ENCODE peak calls at places on chromosomes 11 and 22, in six cellular contexts. One of them, this sample, is unnamed.

GRCh38 chr11:44268807-44269080 is 41.2 kb downstream of the ALX4 start:
- DNase-seq in activated T-cell treated with anti-CD3 and anti-CD28 coated beads for 1 hour: no peak
- DNase-seq in T-helper 9 cell: no peak
- DNase-seq in EH: no peak
- DNase-seq in GM18507: no peak
- DNase-seq in GM19239: no peak
- DNase-seq in this sample: no peak

GRCh38 chr11:15884792-15885540 is 471.4 kb downstream of the SOX6 start:
- DNase-seq in activated T-cell treated with anti-CD3 and anti-CD28 coated beads for 1 hour: no peak
- DNase-seq in T-helper 9 cell: no peak
- DNase-seq in EH: no peak
- DNase-seq in GM18507: no peak
- DNase-seq in GM19239: no peak
- DNase-seq in this sample: no peak

GRCh38 chr11:9313648-9314290 is 624 bp downstream of the TMEM41B start:
- DNase-seq in activated T-cell treated with anti-CD3 and anti-CD28 coated beads for 1 hour: peak
- DNase-seq in T-helper 9 cell: peak
- DNase-seq in EH: peak
- DNase-seq in GM18507: no peak
- DNase-seq in GM19239: peak
- DNase-seq in this sample: peak

GRCh38 chr11:76841923-76842452 is 18.7 kb upstream of the ACER3 start:
- DNase-seq in activated T-cell treated with anti-CD3 and anti-CD28 coated beads for 1 hour: no peak
- DNase-seq in T-helper 9 cell: no peak
- DNase-seq in EH: no peak
- DNase-seq in GM18507: no peak
- DNase-seq in GM19239: no peak
- DNase-seq in this sample: no peak

GRCh38 chr11:119685073-119685746 is 43.8 kb downstream of the NECTIN1 start:
- DNase-seq in activated T-cell treated with anti-CD3 and anti-CD28 coated beads for 1 hour: no peak
- DNase-seq in T-helper 9 cell: no peak
- DNase-seq in EH: no peak
- DNase-seq in GM18507: no peak
- DNase-seq in GM19239: no peak
- DNase-seq in this sample: no peak

GRCh38 chr11:74019860-74020259 is 11.0 kb upstream of the UCP3 start:
- DNase-seq in activated T-cell treated with anti-CD3 and anti-CD28 coated beads for 1 hour: no peak
- DNase-seq in T-helper 9 cell: no peak
- DNase-seq in EH: no peak
- DNase-seq in GM18507: no peak
- DNase-seq in GM19239: no peak
- DNase-seq in this sample: peak

GRCh38 chr22:44547371-44547770 is 49.3 kb upstream of the RTL6 start:
- DNase-seq in activated T-cell treated with anti-CD3 and anti-CD28 coated beads for 1 hour: no peak
- DNase-seq in T-helper 9 cell: no peak
- DNase-seq in EH: no peak
- DNase-seq in GM18507: no peak
- DNase-seq in GM19239: no peak
- DNase-seq in this sample: no peak

GRCh38 chr11:120399312-120399711 is 63.1 kb downstream of the ARHGEF12 start:
- DNase-seq in activated T-cell treated with anti-CD3 and anti-CD28 coated beads for 1 hour: no peak
- DNase-seq in T-helper 9 cell: no peak
- DNase-seq in EH: no peak
- DNase-seq in GM18507: no peak
- DNase-seq in GM19239: no peak
- DNase-seq in this sample: peak

GRCh38 chr11:33907419-33907818 is 15.5 kb upstream of the LMO2 start:
- DNase-seq in activated T-cell treated with anti-CD3 and anti-CD28 coated beads for 1 hour: no peak
- DNase-seq in T-helper 9 cell: no peak
- DNase-seq in EH: no peak
- DNase-seq in GM18507: no peak
- DNase-seq in GM19239: no peak
- DNase-seq in this sample: no peak

GRCh38 chr11:69051381-69052342 is 2.9 kb downstream of the TPCN2 start:
- DNase-seq in activated T-cell treated with anti-CD3 and anti-CD28 coated beads for 1 hour: no peak
- DNase-seq in T-helper 9 cell: no peak
- DNase-seq in EH: no peak
- DNase-seq in GM18507: no peak
- DNase-seq in GM19239: no peak
- DNase-seq in this sample: no peak

GRCh38 chr11:38553033-38553432 is 1955.0 kb upstream of the RAG2 start:
- DNase-seq in activated T-cell treated with anti-CD3 and anti-CD28 coated beads for 1 hour: no peak
- DNase-seq in T-helper 9 cell: no peak
- DNase-seq in EH: no peak
- DNase-seq in GM18507: no peak
- DNase-seq in GM19239: no peak
- DNase-seq in this sample: peak

GRCh38 chr22:48224332-48224731 is 1461.9 kb downstream of the TBC1D22A start:
- DNase-seq in activated T-cell treated with anti-CD3 and anti-CD28 coated beads for 1 hour: no peak
- DNase-seq in T-helper 9 cell: no peak
- DNase-seq in EH: no peak
- DNase-seq in GM18507: no peak
- DNase-seq in GM19239: no peak
- DNase-seq in this sample: no peak

GRCh38 chr11:116700586-116701220 is 72.1 kb downstream of the BUD13 start:
- DNase-seq in activated T-cell treated with anti-CD3 and anti-CD28 coated beads for 1 hour: no peak
- DNase-seq in T-helper 9 cell: no peak
- DNase-seq in EH: no peak
- DNase-seq in GM18507: no peak
- DNase-seq in GM19239: no peak
- DNase-seq in this sample: no peak

GRCh38 chr11:72959998-72960731 is 146.0 kb downstream of the ATG16L2 start:
- DNase-seq in activated T-cell treated with anti-CD3 and anti-CD28 coated beads for 1 hour: no peak
- DNase-seq in T-helper 9 cell: no peak
- DNase-seq in EH: no peak
- DNase-seq in GM18507: no peak
- DNase-seq in GM19239: no peak
- DNase-seq in this sample: no peak

GRCh38 chr22:19040581-19041402 is 81.4 kb downstream of the DGCR2 start:
- DNase-seq in activated T-cell treated with anti-CD3 and anti-CD28 coated beads for 1 hour: no peak
- DNase-seq in T-helper 9 cell: no peak
- DNase-seq in EH: no peak
- DNase-seq in GM18507: no peak
- DNase-seq in GM19239: no peak
- DNase-seq in this sample: no peak

GRCh38 chr22:20238567-20239062 is 29.5 kb downstream of the RTN4R start:
- DNase-seq in activated T-cell treated with anti-CD3 and anti-CD28 coated beads for 1 hour: peak
- DNase-seq in T-helper 9 cell: peak
- DNase-seq in EH: peak
- DNase-seq in GM18507: peak
- DNase-seq in GM19239: peak
- DNase-seq in this sample: peak

GRCh38 chr11:12731841-12732336 is 57.7 kb downstream of the TEAD1 start:
- DNase-seq in activated T-cell treated with anti-CD3 and anti-CD28 coated beads for 1 hour: no peak
- DNase-seq in T-helper 9 cell: no peak
- DNase-seq in EH: peak
- DNase-seq in GM18507: no peak
- DNase-seq in GM19239: no peak
- DNase-seq in this sample: peak

GRCh38 chr11:57150454-57150917 is 31.3 kb upstream of the LRRC55 start:
- DNase-seq in activated T-cell treated with anti-CD3 and anti-CD28 coated beads for 1 hour: no peak
- DNase-seq in T-helper 9 cell: no peak
- DNase-seq in EH: peak
- DNase-seq in GM18507: no peak
- DNase-seq in GM19239: no peak
- DNase-seq in this sample: peak

GRCh38 chr22:49599039-49599438 is 228.6 kb downstream of the BRD1 start:
- DNase-seq in activated T-cell treated with anti-CD3 and anti-CD28 coated beads for 1 hour: no peak
- DNase-seq in T-helper 9 cell: no peak
- DNase-seq in EH: no peak
- DNase-seq in GM18507: no peak
- DNase-seq in GM19239: no peak
- DNase-seq in this sample: no peak